ENCODE peak calls at places on chromosomes 6 and 20, in five cellular contexts. One of them, this sample, is unnamed.

GRCh38 chr6:104573372-104573771 is 286.3 kb downstream of the HACE1 start:
- DNase-seq in fibroblast of lung: no peak
- DNase-seq in foreskin fibroblast: no peak
- DNase-seq in tibial nerve: no peak
- DNase-seq in ureter: no peak
- DNase-seq in this sample: no peak

GRCh38 chr6:134956676-134957075 is 6.8 kb upstream of the ALDH8A1 start:
- DNase-seq in fibroblast of lung: no peak
- DNase-seq in foreskin fibroblast: no peak
- DNase-seq in tibial nerve: no peak
- DNase-seq in ureter: no peak
- DNase-seq in this sample: no peak

GRCh38 chr6:132715204-132715603 is 1.3 kb upstream of the VNN1 start:
- DNase-seq in fibroblast of lung: peak
- DNase-seq in foreskin fibroblast: peak
- DNase-seq in tibial nerve: no peak
- DNase-seq in ureter: no peak
- DNase-seq in this sample: peak

GRCh38 chr6:19759117-19759880 is 77.9 kb upstream of the ID4 start:
- DNase-seq in fibroblast of lung: peak
- DNase-seq in foreskin fibroblast: peak
- DNase-seq in tibial nerve: no peak
- DNase-seq in ureter: no peak
- DNase-seq in this sample: peak

GRCh38 chr6:124480021-124480430 is 482.2 kb upstream of the RNF217 start:
- DNase-seq in fibroblast of lung: peak
- DNase-seq in foreskin fibroblast: no peak
- DNase-seq in tibial nerve: no peak
- DNase-seq in ureter: no peak
- DNase-seq in this sample: no peak

GRCh38 chr6:44671333-44671732 is 283.8 kb downstream of the CDC5L start:
- DNase-seq in fibroblast of lung: no peak
- DNase-seq in foreskin fibroblast: no peak
- DNase-seq in tibial nerve: no peak
- DNase-seq in ureter: no peak
- DNase-seq in this sample: no peak

GRCh38 chr6:117906454-117906904 is 585 bp upstream of the SLC35F1 start:
- DNase-seq in fibroblast of lung: no peak
- DNase-seq in foreskin fibroblast: no peak
- DNase-seq in tibial nerve: no peak
- DNase-seq in ureter: no peak
- DNase-seq in this sample: no peak

GRCh38 chr20:59043698-59044097 is 1.1 kb upstream of the PRELID3B start:
- DNase-seq in fibroblast of lung: no peak
- DNase-seq in foreskin fibroblast: peak
- DNase-seq in tibial nerve: no peak
- DNase-seq in ureter: no peak
- DNase-seq in this sample: no peak

GRCh38 chr6:125140808-125141207 is 12.8 kb upstream of the TPD52L1 start:
- DNase-seq in fibroblast of lung: peak
- DNase-seq in foreskin fibroblast: no peak
- DNase-seq in tibial nerve: no peak
- DNase-seq in ureter: no peak
- DNase-seq in this sample: no peak

GRCh38 chr6:125888989-125889656 is 67.4 kb upstream of the HINT3 start:
- DNase-seq in fibroblast of lung: peak
- DNase-seq in foreskin fibroblast: no peak
- DNase-seq in tibial nerve: no peak
- DNase-seq in ureter: no peak
- DNase-seq in this sample: no peak

GRCh38 chr6:38739532-38739931 is 24.4 kb downstream of the DNAH8 start:
- DNase-seq in fibroblast of lung: no peak
- DNase-seq in foreskin fibroblast: no peak
- DNase-seq in tibial nerve: no peak
- DNase-seq in ureter: no peak
- DNase-seq in this sample: no peak

GRCh38 chr6:39377530-39377929 is 55.0 kb upstream of the KCNK16 start:
- DNase-seq in fibroblast of lung: peak
- DNase-seq in foreskin fibroblast: peak
- DNase-seq in tibial nerve: peak
- DNase-seq in ureter: peak
- DNase-seq in this sample: no peak

GRCh38 chr6:36027501-36028087 is at the start of gene MAPK14:
- DNase-seq in fibroblast of lung: peak
- DNase-seq in foreskin fibroblast: peak
- DNase-seq in tibial nerve: peak
- DNase-seq in ureter: peak
- DNase-seq in this sample: peak

GRCh38 chr6:135922170-135922569 is 70.7 kb downstream of the PDE7B start:
- DNase-seq in fibroblast of lung: peak
- DNase-seq in foreskin fibroblast: peak
- DNase-seq in tibial nerve: no peak
- DNase-seq in ureter: no peak
- DNase-seq in this sample: peak

GRCh38 chr6:166826264-166826663 is 130.1 kb downstream of the RNASET2 start:
- DNase-seq in fibroblast of lung: peak
- DNase-seq in foreskin fibroblast: no peak
- DNase-seq in tibial nerve: no peak
- DNase-seq in ureter: no peak
- DNase-seq in this sample: no peak

GRCh38 chr6:157873735-157874344 is 50.8 kb downstream of the SNX9 start:
- DNase-seq in fibroblast of lung: peak
- DNase-seq in foreskin fibroblast: peak
- DNase-seq in tibial nerve: peak
- DNase-seq in ureter: peak
- DNase-seq in this sample: no peak

GRCh38 chr20:57622201-57622570 is 2.0 kb upstream of the ZBP1 start:
- DNase-seq in fibroblast of lung: no peak
- DNase-seq in foreskin fibroblast: no peak
- DNase-seq in tibial nerve: no peak
- DNase-seq in ureter: no peak
- DNase-seq in this sample: no peak

GRCh38 chr6:47337519-47337918 is 27.8 kb upstream of the TNFRSF21 start:
- DNase-seq in fibroblast of lung: no peak
- DNase-seq in foreskin fibroblast: no peak
- DNase-seq in tibial nerve: no peak
- DNase-seq in ureter: no peak
- DNase-seq in this sample: no peak

GRCh38 chr20:17326096-17326495 is 99.3 kb downstream of the PCSK2 start:
- DNase-seq in fibroblast of lung: no peak
- DNase-seq in foreskin fibroblast: no peak
- DNase-seq in tibial nerve: no peak
- DNase-seq in ureter: no peak
- DNase-seq in this sample: no peak

GRCh38 chr6:8888468-8888867 is 453.1 kb upstream of the SLC35B3 start:
- DNase-seq in fibroblast of lung: no peak
- DNase-seq in foreskin fibroblast: no peak
- DNase-seq in tibial nerve: no peak
- DNase-seq in ureter: no peak
- DNase-seq in this sample: no peak

GRCh38 chr6:128337619-128338018 is 182.8 kb downstream of the PTPRK start:
- DNase-seq in fibroblast of lung: peak
- DNase-seq in foreskin fibroblast: peak
- DNase-seq in tibial nerve: no peak
- DNase-seq in ureter: no peak
- DNase-seq in this sample: no peak

GRCh38 chr6:107108201-107108890 is 7.0 kb downstream of the BEND3 start:
- DNase-seq in fibroblast of lung: peak
- DNase-seq in foreskin fibroblast: no peak
- DNase-seq in tibial nerve: no peak
- DNase-seq in ureter: no peak
- DNase-seq in this sample: no peak

GRCh38 chr20:25149986-25150385 is 45.5 kb upstream of the ENTPD6 start:
- DNase-seq in fibroblast of lung: peak
- DNase-seq in foreskin fibroblast: no peak
- DNase-seq in tibial nerve: no peak
- DNase-seq in ureter: no peak
- DNase-seq in this sample: no peak